ENCODE peak calls at places on chromosomes 13 and 19, in ten cellular contexts. One of them, this sample, is unnamed.

GRCh38 chr13:51501592-51502205 is 48.9 kb upstream of the INTS6 start:
- DNase-seq in fibroblast of lung: peak
- DNase-seq in fibroblast of mammary gland: peak
- DNase-seq in astrocyte of the spinal cord: peak
- DNase-seq in H9: no peak
- DNase-seq in foreskin keratinocyte: peak
- DNase-seq in adrenal gland: no peak
- DNase-seq in GM20000: no peak
- DNase-seq in cardiac muscle cell: peak
- DNase-seq in lower leg skin: no peak
- DNase-seq in this sample: no peak

GRCh38 chr13:53069800-53070199 is 41.2 kb downstream of the OLFM4 start:
- DNase-seq in fibroblast of lung: no peak
- DNase-seq in fibroblast of mammary gland: no peak
- DNase-seq in astrocyte of the spinal cord: no peak
- DNase-seq in H9: no peak
- DNase-seq in foreskin keratinocyte: no peak
- DNase-seq in adrenal gland: no peak
- DNase-seq in GM20000: no peak
- DNase-seq in cardiac muscle cell: no peak
- DNase-seq in lower leg skin: no peak
- DNase-seq in this sample: no peak

GRCh38 chr19:1223018-1223855 is 14.6 kb downstream of the CBARP start:
- DNase-seq in fibroblast of lung: no peak
- DNase-seq in fibroblast of mammary gland: peak
- DNase-seq in astrocyte of the spinal cord: peak
- DNase-seq in H9: peak
- DNase-seq in foreskin keratinocyte: no peak
- DNase-seq in adrenal gland: no peak
- DNase-seq in GM20000: peak
- DNase-seq in cardiac muscle cell: peak
- DNase-seq in lower leg skin: no peak
- DNase-seq in this sample: no peak

GRCh38 chr13:30443957-30444404 is 21.7 kb downstream of the UBE2L5 start:
- DNase-seq in fibroblast of lung: no peak
- DNase-seq in fibroblast of mammary gland: no peak
- DNase-seq in astrocyte of the spinal cord: no peak
- DNase-seq in H9: no peak
- DNase-seq in foreskin keratinocyte: no peak
- DNase-seq in adrenal gland: peak
- DNase-seq in GM20000: peak
- DNase-seq in cardiac muscle cell: no peak
- DNase-seq in lower leg skin: no peak
- DNase-seq in this sample: no peak

GRCh38 chr13:24777171-24777570 is 13.2 kb downstream of the RNF17 start:
- DNase-seq in fibroblast of lung: no peak
- DNase-seq in fibroblast of mammary gland: no peak
- DNase-seq in astrocyte of the spinal cord: no peak
- DNase-seq in H9: no peak
- DNase-seq in foreskin keratinocyte: peak
- DNase-seq in adrenal gland: no peak
- DNase-seq in GM20000: no peak
- DNase-seq in cardiac muscle cell: no peak
- DNase-seq in lower leg skin: no peak
- DNase-seq in this sample: no peak

GRCh38 chr19:4376245-4376990 is 23.9 kb downstream of the SH3GL1 start:
- DNase-seq in fibroblast of lung: no peak
- DNase-seq in fibroblast of mammary gland: no peak
- DNase-seq in astrocyte of the spinal cord: no peak
- DNase-seq in H9: no peak
- DNase-seq in foreskin keratinocyte: peak
- DNase-seq in adrenal gland: no peak
- DNase-seq in GM20000: no peak
- DNase-seq in cardiac muscle cell: no peak
- DNase-seq in lower leg skin: no peak
- DNase-seq in this sample: no peak

GRCh38 chr19:3801412-3802096 is 15.4 kb upstream of the MATK start:
- DNase-seq in fibroblast of lung: no peak
- DNase-seq in fibroblast of mammary gland: no peak
- DNase-seq in astrocyte of the spinal cord: no peak
- DNase-seq in H9: peak
- DNase-seq in foreskin keratinocyte: no peak
- DNase-seq in adrenal gland: peak
- DNase-seq in GM20000: no peak
- DNase-seq in cardiac muscle cell: peak
- DNase-seq in lower leg skin: peak
- DNase-seq in this sample: no peak

GRCh38 chr13:99281811-99282263 is 23.7 kb upstream of the GPR18 start:
- DNase-seq in fibroblast of lung: no peak
- DNase-seq in fibroblast of mammary gland: peak
- DNase-seq in astrocyte of the spinal cord: no peak
- DNase-seq in H9: no peak
- DNase-seq in foreskin keratinocyte: no peak
- DNase-seq in adrenal gland: peak
- DNase-seq in GM20000: peak
- DNase-seq in cardiac muscle cell: no peak
- DNase-seq in lower leg skin: peak
- DNase-seq in this sample: no peak

GRCh38 chr19:44539236-44539819 is 9.9 kb upstream of the CEACAM20 start:
- DNase-seq in fibroblast of lung: no peak
- DNase-seq in fibroblast of mammary gland: peak
- DNase-seq in astrocyte of the spinal cord: no peak
- DNase-seq in H9: no peak
- DNase-seq in foreskin keratinocyte: peak
- DNase-seq in adrenal gland: no peak
- DNase-seq in GM20000: no peak
- DNase-seq in cardiac muscle cell: no peak
- DNase-seq in lower leg skin: no peak
- DNase-seq in this sample: no peak

GRCh38 chr19:51131780-51132680 is 7.3 kb downstream of the SIGLEC9 start:
- DNase-seq in fibroblast of lung: peak
- DNase-seq in fibroblast of mammary gland: peak
- DNase-seq in astrocyte of the spinal cord: peak
- DNase-seq in H9: no peak
- DNase-seq in foreskin keratinocyte: no peak
- DNase-seq in adrenal gland: peak
- DNase-seq in GM20000: peak
- DNase-seq in cardiac muscle cell: peak
- DNase-seq in lower leg skin: no peak
- DNase-seq in this sample: peak
- TF ChIP-seq CTCF in fibroblast of lung: no peak
- TF ChIP-seq CTCF in fibroblast of mammary gland: peak
- TF ChIP-seq CTCF in astrocyte of the spinal cord: no peak
- TF ChIP-seq CTCF in H9: no peak
- TF ChIP-seq CTCF in foreskin keratinocyte: no peak
- TF ChIP-seq CTCF in adrenal gland: no peak
- TF ChIP-seq CTCF in GM20000: no peak
- TF ChIP-seq CTCF in cardiac muscle cell: peak
- TF ChIP-seq CTCF in lower leg skin: no peak
- TF ChIP-seq CTCF in this sample: no peak

GRCh38 chr19:46345157-46345556 is 1.7 kb upstream of the PPP5C start:
- DNase-seq in fibroblast of lung: no peak
- DNase-seq in fibroblast of mammary gland: no peak
- DNase-seq in astrocyte of the spinal cord: no peak
- DNase-seq in H9: no peak
- DNase-seq in foreskin keratinocyte: no peak
- DNase-seq in adrenal gland: no peak
- DNase-seq in GM20000: no peak
- DNase-seq in cardiac muscle cell: no peak
- DNase-seq in lower leg skin: no peak
- DNase-seq in this sample: no peak

GRCh38 chr19:46349311-46349993 is 2.6 kb downstream of the PPP5C start:
- DNase-seq in fibroblast of lung: no peak
- DNase-seq in fibroblast of mammary gland: no peak
- DNase-seq in astrocyte of the spinal cord: no peak
- DNase-seq in H9: no peak
- DNase-seq in foreskin keratinocyte: no peak
- DNase-seq in adrenal gland: no peak
- DNase-seq in GM20000: no peak
- DNase-seq in cardiac muscle cell: no peak
- DNase-seq in lower leg skin: no peak
- DNase-seq in this sample: no peak

GRCh38 chr19:46346821-46347571 is at the start of gene PPP5C:
- DNase-seq in fibroblast of lung: peak
- DNase-seq in fibroblast of mammary gland: peak
- DNase-seq in astrocyte of the spinal cord: peak
- DNase-seq in H9: peak
- DNase-seq in foreskin keratinocyte: peak
- DNase-seq in adrenal gland: peak
- DNase-seq in GM20000: peak
- DNase-seq in cardiac muscle cell: peak
- DNase-seq in lower leg skin: peak
- DNase-seq in this sample: peak

GRCh38 chr19:46347985-46348384 is 1.1 kb downstream of the PPP5C start:
- DNase-seq in fibroblast of lung: no peak
- DNase-seq in fibroblast of mammary gland: no peak
- DNase-seq in astrocyte of the spinal cord: no peak
- DNase-seq in H9: no peak
- DNase-seq in foreskin keratinocyte: no peak
- DNase-seq in adrenal gland: no peak
- DNase-seq in GM20000: no peak
- DNase-seq in cardiac muscle cell: peak
- DNase-seq in lower leg skin: no peak
- DNase-seq in this sample: no peak

GRCh38 chr19:46347572-46347883 is 641 bp downstream of the PPP5C start:
- DNase-seq in fibroblast of lung: no peak
- DNase-seq in fibroblast of mammary gland: no peak
- DNase-seq in astrocyte of the spinal cord: no peak
- DNase-seq in H9: no peak
- DNase-seq in foreskin keratinocyte: no peak
- DNase-seq in adrenal gland: no peak
- DNase-seq in GM20000: no peak
- DNase-seq in cardiac muscle cell: no peak
- DNase-seq in lower leg skin: no peak
- DNase-seq in this sample: no peak
- TF ChIP-seq CTCF in fibroblast of lung: no peak
- TF ChIP-seq CTCF in fibroblast of mammary gland: no peak
- TF ChIP-seq CTCF in astrocyte of the spinal cord: no peak
- TF ChIP-seq CTCF in H9: no peak
- TF ChIP-seq CTCF in foreskin keratinocyte: no peak
- TF ChIP-seq CTCF in adrenal gland: no peak
- TF ChIP-seq CTCF in GM20000: no peak
- TF ChIP-seq CTCF in cardiac muscle cell: no peak
- TF ChIP-seq CTCF in lower leg skin: no peak
- TF ChIP-seq CTCF in this sample: no peak

GRCh38 chr13:71798723-71799122 is 68.3 kb downstream of the DACH1 start:
- DNase-seq in fibroblast of lung: no peak
- DNase-seq in fibroblast of mammary gland: no peak
- DNase-seq in astrocyte of the spinal cord: no peak
- DNase-seq in H9: no peak
- DNase-seq in foreskin keratinocyte: no peak
- DNase-seq in adrenal gland: no peak
- DNase-seq in GM20000: no peak
- DNase-seq in cardiac muscle cell: no peak
- DNase-seq in lower leg skin: no peak
- DNase-seq in this sample: no peak

GRCh38 chr13:71799320-71799719 is 67.7 kb downstream of the DACH1 start:
- DNase-seq in fibroblast of lung: no peak
- DNase-seq in fibroblast of mammary gland: no peak
- DNase-seq in astrocyte of the spinal cord: no peak
- DNase-seq in H9: no peak
- DNase-seq in foreskin keratinocyte: no peak
- DNase-seq in adrenal gland: no peak
- DNase-seq in GM20000: no peak
- DNase-seq in cardiac muscle cell: no peak
- DNase-seq in lower leg skin: no peak
- DNase-seq in this sample: no peak

GRCh38 chr13:71801165-71801564 is 65.8 kb downstream of the DACH1 start:
- DNase-seq in fibroblast of lung: no peak
- DNase-seq in fibroblast of mammary gland: no peak
- DNase-seq in astrocyte of the spinal cord: no peak
- DNase-seq in H9: no peak
- DNase-seq in foreskin keratinocyte: no peak
- DNase-seq in adrenal gland: no peak
- DNase-seq in GM20000: no peak
- DNase-seq in cardiac muscle cell: no peak
- DNase-seq in lower leg skin: no peak
- DNase-seq in this sample: no peak

GRCh38 chr13:71797487-71797886 is 69.5 kb downstream of the DACH1 start:
- DNase-seq in fibroblast of lung: no peak
- DNase-seq in fibroblast of mammary gland: no peak
- DNase-seq in astrocyte of the spinal cord: no peak
- DNase-seq in H9: no peak
- DNase-seq in foreskin keratinocyte: no peak
- DNase-seq in adrenal gland: no peak
- DNase-seq in GM20000: no peak
- DNase-seq in cardiac muscle cell: no peak
- DNase-seq in lower leg skin: no peak
- DNase-seq in this sample: no peak

GRCh38 chr13:71801781-71802180 is 65.2 kb downstream of the DACH1 start:
- DNase-seq in fibroblast of lung: no peak
- DNase-seq in fibroblast of mammary gland: no peak
- DNase-seq in astrocyte of the spinal cord: no peak
- DNase-seq in H9: no peak
- DNase-seq in foreskin keratinocyte: no peak
- DNase-seq in adrenal gland: no peak
- DNase-seq in GM20000: no peak
- DNase-seq in cardiac muscle cell: no peak
- DNase-seq in lower leg skin: no peak
- DNase-seq in this sample: no peak
- TF ChIP-seq CTCF in fibroblast of lung: no peak
- TF ChIP-seq CTCF in fibroblast of mammary gland: no peak
- TF ChIP-seq CTCF in astrocyte of the spinal cord: no peak
- TF ChIP-seq CTCF in H9: no peak
- TF ChIP-seq CTCF in foreskin keratinocyte: no peak
- TF ChIP-seq CTCF in adrenal gland: no peak
- TF ChIP-seq CTCF in GM20000: no peak
- TF ChIP-seq CTCF in cardiac muscle cell: no peak
- TF ChIP-seq CTCF in lower leg skin: no peak
- TF ChIP-seq CTCF in this sample: no peak

GRCh38 chr19:41753936-41754529 is 1.3 kb upstream of the CEACAM6 start:
- DNase-seq in fibroblast of lung: peak
- DNase-seq in fibroblast of mammary gland: peak
- DNase-seq in astrocyte of the spinal cord: peak
- DNase-seq in H9: peak
- DNase-seq in foreskin keratinocyte: no peak
- DNase-seq in adrenal gland: peak
- DNase-seq in GM20000: no peak
- DNase-seq in cardiac muscle cell: peak
- DNase-seq in lower leg skin: peak
- DNase-seq in this sample: no peak

GRCh38 chr19:41754596-41754995 is 734 bp upstream of the CEACAM6 start:
- DNase-seq in fibroblast of lung: no peak
- DNase-seq in fibroblast of mammary gland: no peak
- DNase-seq in astrocyte of the spinal cord: no peak
- DNase-seq in H9: no peak
- DNase-seq in foreskin keratinocyte: no peak
- DNase-seq in adrenal gland: no peak
- DNase-seq in GM20000: no peak
- DNase-seq in cardiac muscle cell: no peak
- DNase-seq in lower leg skin: no peak
- DNase-seq in this sample: no peak

GRCh38 chr19:41753159-41753558 is 2.2 kb upstream of the CEACAM6 start:
- DNase-seq in fibroblast of lung: peak
- DNase-seq in fibroblast of mammary gland: peak
- DNase-seq in astrocyte of the spinal cord: no peak
- DNase-seq in H9: peak
- DNase-seq in foreskin keratinocyte: no peak
- DNase-seq in adrenal gland: peak
- DNase-seq in GM20000: peak
- DNase-seq in cardiac muscle cell: peak
- DNase-seq in lower leg skin: peak
- DNase-seq in this sample: no peak

GRCh38 chr19:41758846-41759245 is 3.5 kb downstream of the CEACAM6 start:
- DNase-seq in fibroblast of lung: no peak
- DNase-seq in fibroblast of mammary gland: no peak
- DNase-seq in astrocyte of the spinal cord: no peak
- DNase-seq in H9: no peak
- DNase-seq in foreskin keratinocyte: no peak
- DNase-seq in adrenal gland: no peak
- DNase-seq in GM20000: no peak
- DNase-seq in cardiac muscle cell: no peak
- DNase-seq in lower leg skin: no peak
- DNase-seq in this sample: no peak

GRCh38 chr19:41755328-41755913 is at the start of gene CEACAM6:
- DNase-seq in fibroblast of lung: no peak
- DNase-seq in fibroblast of mammary gland: no peak
- DNase-seq in astrocyte of the spinal cord: no peak
- DNase-seq in H9: peak
- DNase-seq in foreskin keratinocyte: no peak
- DNase-seq in adrenal gland: no peak
- DNase-seq in GM20000: no peak
- DNase-seq in cardiac muscle cell: no peak
- DNase-seq in lower leg skin: peak
- DNase-seq in this sample: no peak
- TF ChIP-seq CTCF in fibroblast of lung: no peak
- TF ChIP-seq CTCF in fibroblast of mammary gland: no peak
- TF ChIP-seq CTCF in astrocyte of the spinal cord: no peak
- TF ChIP-seq CTCF in H9: no peak
- TF ChIP-seq CTCF in foreskin keratinocyte: no peak
- TF ChIP-seq CTCF in adrenal gland: no peak
- TF ChIP-seq CTCF in GM20000: no peak
- TF ChIP-seq CTCF in cardiac muscle cell: no peak
- TF ChIP-seq CTCF in lower leg skin: no peak
- TF ChIP-seq CTCF in this sample: no peak

This sample was measured in astrocyte of the cerebellum.